ENCODE peak calls at places on chromosome 9, in seven cellular contexts. One of them, this sample, is unnamed.
A peak's percentile ranks its signal among the peaks of the same experiment; 100 is the strongest.

GRCh38 chr9:5931657-5932056 is 41.0 kb downstream of the MLANA start:
- DNase-seq in tibial artery: no peak
- DNase-seq in Panc1: no peak
- DNase-seq in brain microvascular endothelial cell: no peak
- DNase-seq in HCT116: no peak
- DNase-seq in fibroblast of the aortic adventitia: no peak
- DNase-seq in A549: no peak
- DNase-seq in this sample: no peak

GRCh38 chr9:130498298-130498917 is 53.6 kb downstream of the ASS1 start:
- DNase-seq in Panc1: no peak
- DNase-seq in HCT116: no peak
- DNase-seq in tibial artery: no peak
- DNase-seq in brain microvascular endothelial cell: no peak
- DNase-seq in fibroblast of the aortic adventitia: no peak
- DNase-seq in A549: no peak
- DNase-seq in this sample: no peak

GRCh38 chr9:133242241-133242640 is 32.8 kb downstream of the ABO start:
- DNase-seq in HCT116: no peak
- DNase-seq in A549: no peak
- DNase-seq in Panc1: no peak
- DNase-seq in brain microvascular endothelial cell: no peak
- DNase-seq in fibroblast of the aortic adventitia: no peak
- DNase-seq in tibial artery: no peak
- DNase-seq in this sample: no peak

GRCh38 chr9:83935276-83935890 is 14.2 kb upstream of the KIF27 start:
- DNase-seq in fibroblast of the aortic adventitia: peak; percentile 92
- DNase-seq in A549: no peak
- DNase-seq in HCT116: no peak
- DNase-seq in Panc1: no peak
- DNase-seq in tibial artery: no peak
- DNase-seq in brain microvascular endothelial cell: peak; percentile 59
- DNase-seq in this sample: peak; percentile 82

GRCh38 chr9:16337322-16338029 is 533.0 kb downstream of the BNC2 start:
- DNase-seq in fibroblast of the aortic adventitia: peak; percentile 92
- DNase-seq in A549: peak; percentile 94
- DNase-seq in Panc1: no peak
- DNase-seq in brain microvascular endothelial cell: peak; percentile 90
- DNase-seq in tibial artery: no peak
- DNase-seq in HCT116: peak; percentile 66
- DNase-seq in this sample: peak; percentile 68

GRCh38 chr9:93941493-93941892 is 13.7 kb downstream of the BARX1 start:
- DNase-seq in brain microvascular endothelial cell: no peak
- DNase-seq in fibroblast of the aortic adventitia: no peak
- DNase-seq in tibial artery: no peak
- DNase-seq in HCT116: no peak
- DNase-seq in Panc1: no peak
- DNase-seq in A549: no peak
- DNase-seq in this sample: no peak

GRCh38 chr9:98726735-98727134 is 18.0 kb upstream of the GABBR2 start:
- DNase-seq in HCT116: no peak
- DNase-seq in brain microvascular endothelial cell: peak; percentile 26
- DNase-seq in Panc1: no peak
- DNase-seq in fibroblast of the aortic adventitia: peak; percentile 57
- DNase-seq in A549: no peak
- DNase-seq in tibial artery: no peak
- DNase-seq in this sample: no peak

GRCh38 chr9:76658510-76659231 is 105.6 kb upstream of the PCA3 start:
- DNase-seq in fibroblast of the aortic adventitia: peak; percentile 87
- DNase-seq in A549: peak; percentile 37
- DNase-seq in tibial artery: no peak
- DNase-seq in brain microvascular endothelial cell: peak; percentile 44
- DNase-seq in HCT116: peak; percentile 26
- DNase-seq in Panc1: no peak
- DNase-seq in this sample: peak; percentile 68

GRCh38 chr9:86096382-86096781 is 3.0 kb downstream of the GOLM1 start:
- DNase-seq in fibroblast of the aortic adventitia: peak; percentile 49
- DNase-seq in brain microvascular endothelial cell: peak; percentile 68
- DNase-seq in tibial artery: no peak
- DNase-seq in HCT116: no peak
- DNase-seq in Panc1: no peak
- DNase-seq in A549: no peak
- DNase-seq in this sample: no peak

GRCh38 chr9:86098793-86099694 is at the start of gene GOLM1:
- DNase-seq in tibial artery: no peak
- DNase-seq in fibroblast of the aortic adventitia: peak; percentile 50
- DNase-seq in Panc1: no peak
- DNase-seq in A549: peak; percentile 63
- DNase-seq in brain microvascular endothelial cell: peak; percentile 22
- DNase-seq in HCT116: no peak
- DNase-seq in this sample: no peak

GRCh38 chr9:86097510-86098224 is 1.7 kb downstream of the GOLM1 start:
- DNase-seq in fibroblast of the aortic adventitia: no peak
- DNase-seq in A549: no peak
- DNase-seq in Panc1: no peak
- DNase-seq in HCT116: no peak
- DNase-seq in brain microvascular endothelial cell: no peak
- DNase-seq in tibial artery: no peak
- DNase-seq in this sample: no peak

GRCh38 chr9:86102626-86103025 is 3.3 kb upstream of the GOLM1 start:
- DNase-seq in tibial artery: no peak
- DNase-seq in Panc1: no peak
- DNase-seq in fibroblast of the aortic adventitia: no peak
- DNase-seq in brain microvascular endothelial cell: no peak
- DNase-seq in A549: no peak
- DNase-seq in HCT116: no peak
- DNase-seq in this sample: no peak

DNA sequence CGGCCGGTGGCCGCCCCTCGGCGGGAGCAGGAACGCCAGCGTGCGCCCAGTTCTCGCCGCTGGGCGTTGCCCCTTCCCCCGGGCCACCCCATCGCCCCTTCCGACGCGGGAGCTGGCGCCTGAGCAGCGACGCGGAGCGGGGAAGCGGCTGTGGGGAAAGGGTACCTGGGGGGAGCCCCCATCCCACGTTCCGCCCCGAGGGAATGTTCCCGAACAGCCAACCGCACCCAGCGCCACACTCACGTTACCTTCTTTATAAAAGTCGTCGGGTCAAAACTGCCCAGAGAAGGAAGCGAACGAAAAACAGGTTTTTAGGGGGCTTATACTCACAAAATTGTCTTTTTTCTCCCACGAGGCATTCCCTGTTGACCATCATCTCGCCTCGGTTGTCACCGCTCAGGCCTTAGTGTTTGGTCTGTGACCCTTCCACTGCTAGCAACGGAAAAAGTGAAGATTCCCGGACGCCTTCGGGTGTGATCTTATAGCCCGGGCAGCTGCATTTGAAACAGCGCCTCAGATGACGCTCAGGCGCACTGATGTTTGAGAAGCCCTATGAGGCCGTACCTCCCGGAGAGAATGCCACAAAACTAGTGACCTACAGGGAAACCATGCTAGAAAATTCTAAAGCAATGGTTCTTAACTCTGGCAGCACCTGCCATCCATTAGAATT is 472 bp upstream of the GOLM1 start:
- DNase-seq in tibial artery: no peak
- DNase-seq in Panc1: no peak
- DNase-seq in brain microvascular endothelial cell: peak; percentile 63
- DNase-seq in fibroblast of the aortic adventitia: peak; percentile 66
- DNase-seq in HCT116: peak; percentile 57
- DNase-seq in A549: peak; percentile 83
- DNase-seq in this sample: no peak
- H3K4me3 ChIP-seq in tibial artery: peak overlapping the region; percentile 89
- H3K4me3 ChIP-seq in Panc1: peak overlapping the region; percentile 74
- H3K4me3 ChIP-seq in brain microvascular endothelial cell: peak overlapping the region; percentile 68
- H3K4me3 ChIP-seq in fibroblast of the aortic adventitia: peak overlapping the region; percentile 82
- H3K4me3 ChIP-seq in HCT116: peak overlapping the region; percentile 57
- H3K4me3 ChIP-seq in A549: peak overlapping the region; percentile 60
- H3K4me3 ChIP-seq in this sample: peak overlapping the region; percentile 80

DNA sequence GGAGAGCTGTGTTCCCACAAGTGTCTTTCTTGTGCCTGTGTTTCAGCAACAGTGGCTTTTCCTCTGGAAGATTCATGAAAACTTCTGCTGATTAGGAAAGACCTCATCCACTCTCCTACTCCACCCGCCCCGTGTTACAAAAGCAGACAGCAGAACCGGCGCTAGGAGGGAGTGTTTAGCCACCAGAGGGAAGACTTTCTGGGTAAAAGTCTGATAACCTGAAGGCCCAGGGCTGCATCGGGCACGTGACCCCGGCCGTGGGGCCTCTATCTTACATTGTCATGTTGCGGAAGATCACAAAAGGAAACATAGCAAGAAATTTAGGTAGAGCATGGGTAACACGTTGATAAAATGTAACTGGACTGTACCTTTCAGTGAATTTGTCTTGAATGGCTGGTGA is 32.0 kb upstream of the DMRT2 start:
- DNase-seq in fibroblast of the aortic adventitia: peak; percentile 7
- DNase-seq in brain microvascular endothelial cell: no peak
- DNase-seq in A549: peak; percentile 40
- DNase-seq in Panc1: no peak
- DNase-seq in HCT116: peak; percentile 13
- DNase-seq in tibial artery: no peak
- DNase-seq in this sample: no peak
- TF ChIP-seq CTCF in fibroblast of the aortic adventitia: peak; percentile 22
- TF ChIP-seq CTCF in brain microvascular endothelial cell: no peak
- TF ChIP-seq CTCF in A549: peak; percentile 26
- TF ChIP-seq CTCF in Panc1: peak; percentile 36
- TF ChIP-seq CTCF in HCT116: peak; percentile 21
- TF ChIP-seq CTCF in tibial artery: no peak
- TF ChIP-seq CTCF in this sample: no peak

GRCh38 chr9:19785230-19785629 is 3.6 kb downstream of the SLC24A2 start:
- DNase-seq in brain microvascular endothelial cell: no peak
- DNase-seq in tibial artery: no peak
- DNase-seq in HCT116: no peak
- DNase-seq in fibroblast of the aortic adventitia: no peak
- DNase-seq in A549: no peak
- DNase-seq in Panc1: no peak
- DNase-seq in this sample: no peak

GRCh38 chr9:19787672-19788071 is 1.2 kb downstream of the SLC24A2 start:
- DNase-seq in brain microvascular endothelial cell: no peak
- DNase-seq in tibial artery: no peak
- DNase-seq in A549: no peak
- DNase-seq in HCT116: no peak
- DNase-seq in Panc1: no peak
- DNase-seq in fibroblast of the aortic adventitia: no peak
- DNase-seq in this sample: no peak

GRCh38 chr9:19788152-19788551 is 685 bp downstream of the SLC24A2 start:
- DNase-seq in Panc1: no peak
- DNase-seq in A549: no peak
- DNase-seq in tibial artery: no peak
- DNase-seq in HCT116: no peak
- DNase-seq in fibroblast of the aortic adventitia: no peak
- DNase-seq in brain microvascular endothelial cell: no peak
- DNase-seq in this sample: no peak

DNA sequence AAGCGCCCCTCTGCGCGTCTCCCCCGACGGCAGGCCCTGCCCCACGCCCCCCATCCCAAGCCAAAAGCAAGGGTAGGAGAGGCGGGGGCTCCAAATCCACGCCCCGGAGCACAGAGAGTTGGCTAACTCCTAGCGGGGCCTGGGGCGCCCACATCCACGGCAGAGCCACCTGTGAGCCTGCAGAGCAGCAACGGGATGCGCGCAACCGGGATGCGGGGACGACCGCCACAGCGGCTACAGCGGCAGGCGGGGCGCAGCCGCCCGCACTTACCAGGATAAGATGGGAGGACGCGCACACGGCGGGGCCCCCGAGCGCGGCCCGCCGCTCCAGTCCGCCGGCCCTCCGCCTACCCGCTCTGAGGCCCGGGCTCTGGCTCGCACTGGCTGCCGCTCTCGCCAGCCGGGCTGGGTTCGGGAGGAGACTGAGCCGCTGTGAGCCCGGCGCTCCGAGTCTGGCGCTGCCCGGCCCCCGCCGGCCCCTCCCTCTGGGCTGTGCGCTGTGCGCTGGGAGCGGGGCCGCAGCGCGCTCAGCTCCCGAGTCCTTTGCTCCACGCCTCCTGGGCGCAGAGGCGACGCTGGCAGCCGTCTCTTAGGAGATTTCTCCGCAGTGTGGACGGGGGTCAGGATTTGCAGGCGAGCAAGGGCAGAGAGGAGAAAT is at the start of gene SLC24A2:
- DNase-seq in A549: no peak
- DNase-seq in HCT116: no peak
- DNase-seq in fibroblast of the aortic adventitia: no peak
- DNase-seq in Panc1: no peak
- DNase-seq in tibial artery: no peak
- DNase-seq in brain microvascular endothelial cell: no peak
- DNase-seq in this sample: no peak
- H3K4me3 ChIP-seq in A549: no peak within 1 kb of the TSS
- H3K4me3 ChIP-seq in HCT116: no peak within 1 kb of the TSS
- H3K4me3 ChIP-seq in fibroblast of the aortic adventitia: no peak within 1 kb of the TSS
- H3K4me3 ChIP-seq in Panc1: no peak within 1 kb of the TSS
- H3K4me3 ChIP-seq in tibial artery: peak within 1 kb of the TSS; percentile 18
- H3K4me3 ChIP-seq in brain microvascular endothelial cell: no peak within 1 kb of the TSS
- H3K4me3 ChIP-seq in this sample: peak within 1 kb of the TSS; percentile 5

GRCh38 chr9:112017878-112018277 is 121.3 kb downstream of the UGCG start:
- DNase-seq in Panc1: no peak
- DNase-seq in fibroblast of the aortic adventitia: no peak
- DNase-seq in tibial artery: no peak
- DNase-seq in HCT116: no peak
- DNase-seq in brain microvascular endothelial cell: no peak
- DNase-seq in A549: no peak
- DNase-seq in this sample: no peak

GRCh38 chr9:112013261-112013660 is 116.6 kb downstream of the UGCG start:
- DNase-seq in tibial artery: no peak
- DNase-seq in Panc1: no peak
- DNase-seq in HCT116: no peak
- DNase-seq in A549: no peak
- DNase-seq in brain microvascular endothelial cell: no peak
- DNase-seq in fibroblast of the aortic adventitia: no peak
- DNase-seq in this sample: no peak

GRCh38 chr9:112012026-112012902 is 115.7 kb downstream of the UGCG start:
- DNase-seq in brain microvascular endothelial cell: peak; percentile 93
- DNase-seq in fibroblast of the aortic adventitia: peak; percentile 96
- DNase-seq in HCT116: peak; percentile 91
- DNase-seq in Panc1: peak; percentile 91
- DNase-seq in tibial artery: peak; percentile 82
- DNase-seq in A549: peak; percentile 87
- DNase-seq in this sample: peak; percentile 87

GRCh38 chr9:112015149-112015548 is 118.5 kb downstream of the UGCG start:
- DNase-seq in Panc1: no peak
- DNase-seq in HCT116: no peak
- DNase-seq in A549: no peak
- DNase-seq in brain microvascular endothelial cell: no peak
- DNase-seq in fibroblast of the aortic adventitia: no peak
- DNase-seq in tibial artery: no peak
- DNase-seq in this sample: no peak

GRCh38 chr9:112015736-112016135 is 119.1 kb downstream of the UGCG start:
- DNase-seq in brain microvascular endothelial cell: no peak
- DNase-seq in A549: no peak
- DNase-seq in tibial artery: no peak
- DNase-seq in fibroblast of the aortic adventitia: no peak
- DNase-seq in HCT116: no peak
- DNase-seq in Panc1: no peak
- DNase-seq in this sample: no peak
- TF ChIP-seq CTCF in brain microvascular endothelial cell: no peak
- TF ChIP-seq CTCF in A549: no peak
- TF ChIP-seq CTCF in tibial artery: no peak
- TF ChIP-seq CTCF in fibroblast of the aortic adventitia: no peak
- TF ChIP-seq CTCF in HCT116: no peak
- TF ChIP-seq CTCF in Panc1: no peak
- TF ChIP-seq CTCF in this sample: no peak